ENCODE peak calls at places on chromosomes 4 and X, in seven cellular contexts. One of them, this sample, is unnamed.

GRCh38 chr4:7765676-7766075 is 174.0 kb downstream of the AFAP1 start:
- DNase-seq in cardiac muscle cell: no peak
- DNase-seq in stromal cell of bone marrow: no peak
- DNase-seq in B cell: no peak
- DNase-seq in neural crest cell: no peak
- DNase-seq in GM04504: no peak
- DNase-seq in hypothalamus: no peak
- DNase-seq in this sample: no peak

GRCh38 chrX:36856849-36857248 is 151.3 kb upstream of the FAM47C start:
- DNase-seq in cardiac muscle cell: peak
- DNase-seq in stromal cell of bone marrow: no peak
- DNase-seq in B cell: no peak
- DNase-seq in neural crest cell: no peak
- DNase-seq in GM04504: no peak
- DNase-seq in hypothalamus: no peak
- DNase-seq in this sample: no peak

GRCh38 chr4:123250843-123251242 is 145.8 kb upstream of the SPRY1 start:
- DNase-seq in cardiac muscle cell: peak
- DNase-seq in stromal cell of bone marrow: peak
- DNase-seq in B cell: no peak
- DNase-seq in neural crest cell: no peak
- DNase-seq in GM04504: no peak
- DNase-seq in hypothalamus: no peak
- DNase-seq in this sample: no peak

GRCh38 chr4:135316266-135316779 is 1114.7 kb upstream of the PABPC4L start:
- DNase-seq in cardiac muscle cell: no peak
- DNase-seq in stromal cell of bone marrow: no peak
- DNase-seq in B cell: no peak
- DNase-seq in neural crest cell: no peak
- DNase-seq in GM04504: no peak
- DNase-seq in hypothalamus: no peak
- DNase-seq in this sample: no peak

GRCh38 chr4:148431401-148431800 is 10.8 kb downstream of the NR3C2 start:
- DNase-seq in cardiac muscle cell: no peak
- DNase-seq in stromal cell of bone marrow: no peak
- DNase-seq in B cell: no peak
- DNase-seq in neural crest cell: no peak
- DNase-seq in GM04504: no peak
- DNase-seq in hypothalamus: no peak
- DNase-seq in this sample: no peak

GRCh38 chrX:53312946-53313745 is 31.8 kb upstream of the IQSEC2 start:
- DNase-seq in cardiac muscle cell: peak
- DNase-seq in stromal cell of bone marrow: peak
- DNase-seq in B cell: peak
- DNase-seq in neural crest cell: peak
- DNase-seq in GM04504: peak
- DNase-seq in hypothalamus: peak
- DNase-seq in this sample: peak

GRCh38 chr4:156738756-156739155 is 232.8 kb downstream of the PDGFC start:
- DNase-seq in cardiac muscle cell: no peak
- DNase-seq in stromal cell of bone marrow: no peak
- DNase-seq in B cell: no peak
- DNase-seq in neural crest cell: no peak
- DNase-seq in GM04504: no peak
- DNase-seq in hypothalamus: no peak
- DNase-seq in this sample: no peak

GRCh38 chrX:13764765-13765164 is 30.2 kb downstream of the OFD1 start:
- DNase-seq in cardiac muscle cell: peak
- DNase-seq in stromal cell of bone marrow: no peak
- DNase-seq in B cell: no peak
- DNase-seq in neural crest cell: peak
- DNase-seq in GM04504: no peak
- DNase-seq in hypothalamus: peak
- DNase-seq in this sample: peak

GRCh38 chr4:173837517-173837916 is 307.5 kb upstream of the HAND2 start:
- DNase-seq in cardiac muscle cell: no peak
- DNase-seq in stromal cell of bone marrow: no peak
- DNase-seq in B cell: no peak
- DNase-seq in neural crest cell: no peak
- DNase-seq in GM04504: no peak
- DNase-seq in hypothalamus: no peak
- DNase-seq in this sample: no peak

GRCh38 chr4:148152868-148153630 is 289.2 kb downstream of the NR3C2 start:
- DNase-seq in cardiac muscle cell: peak
- DNase-seq in stromal cell of bone marrow: no peak
- DNase-seq in B cell: no peak
- DNase-seq in neural crest cell: no peak
- DNase-seq in GM04504: no peak
- DNase-seq in hypothalamus: no peak
- DNase-seq in this sample: no peak

GRCh38 chrX:40772290-40772689 is 36.9 kb upstream of the MED14 start:
- DNase-seq in cardiac muscle cell: no peak
- DNase-seq in stromal cell of bone marrow: peak
- DNase-seq in B cell: no peak
- DNase-seq in neural crest cell: no peak
- DNase-seq in GM04504: peak
- DNase-seq in hypothalamus: no peak
- DNase-seq in this sample: no peak

GRCh38 chr4:4671774-4672349 is 130.0 kb upstream of the STX18 start:
- DNase-seq in cardiac muscle cell: no peak
- DNase-seq in stromal cell of bone marrow: no peak
- DNase-seq in B cell: no peak
- DNase-seq in neural crest cell: no peak
- DNase-seq in GM04504: no peak
- DNase-seq in hypothalamus: no peak
- DNase-seq in this sample: no peak

GRCh38 chr4:103429283-103429682 is 231.1 kb upstream of the CENPE start:
- DNase-seq in cardiac muscle cell: no peak
- DNase-seq in stromal cell of bone marrow: no peak
- DNase-seq in B cell: no peak
- DNase-seq in neural crest cell: no peak
- DNase-seq in GM04504: no peak
- DNase-seq in hypothalamus: no peak
- DNase-seq in this sample: peak

GRCh38 chrX:153984351-153985178 is 12.0 kb downstream of the TMEM187 start:
- DNase-seq in cardiac muscle cell: no peak
- DNase-seq in stromal cell of bone marrow: no peak
- DNase-seq in B cell: no peak
- DNase-seq in neural crest cell: no peak
- DNase-seq in GM04504: no peak
- DNase-seq in hypothalamus: no peak
- DNase-seq in this sample: no peak

GRCh38 chr4:136917312-136918110 is 614.8 kb downstream of the PCDH18 start:
- DNase-seq in cardiac muscle cell: no peak
- DNase-seq in stromal cell of bone marrow: no peak
- DNase-seq in B cell: no peak
- DNase-seq in neural crest cell: no peak
- DNase-seq in GM04504: no peak
- DNase-seq in hypothalamus: no peak
- DNase-seq in this sample: no peak

GRCh38 chr4:101356928-101357327 is 9.6 kb upstream of the PPP3CA start:
- DNase-seq in cardiac muscle cell: peak
- DNase-seq in stromal cell of bone marrow: peak
- DNase-seq in B cell: no peak
- DNase-seq in neural crest cell: no peak
- DNase-seq in GM04504: peak
- DNase-seq in hypothalamus: no peak
- DNase-seq in this sample: no peak

GRCh38 chrX:17567173-17567572 is 170.1 kb upstream of the SCML1 start:
- DNase-seq in cardiac muscle cell: no peak
- DNase-seq in stromal cell of bone marrow: no peak
- DNase-seq in B cell: no peak
- DNase-seq in neural crest cell: no peak
- DNase-seq in GM04504: no peak
- DNase-seq in hypothalamus: no peak
- DNase-seq in this sample: no peak

GRCh38 chrX:109199726-109200125 is 282.2 kb downstream of the GUCY2F start:
- DNase-seq in cardiac muscle cell: peak
- DNase-seq in stromal cell of bone marrow: peak
- DNase-seq in B cell: no peak
- DNase-seq in neural crest cell: no peak
- DNase-seq in GM04504: no peak
- DNase-seq in hypothalamus: no peak
- DNase-seq in this sample: no peak

GRCh38 chr4:8023696-8024033 is 84.0 kb upstream of the AFAP1 start:
- DNase-seq in cardiac muscle cell: no peak
- DNase-seq in stromal cell of bone marrow: no peak
- DNase-seq in B cell: no peak
- DNase-seq in neural crest cell: no peak
- DNase-seq in GM04504: no peak
- DNase-seq in hypothalamus: no peak
- DNase-seq in this sample: no peak

GRCh38 chr4:150664935-150665334 is 83.0 kb downstream of the MAB21L2 start:
- DNase-seq in cardiac muscle cell: peak
- DNase-seq in stromal cell of bone marrow: no peak
- DNase-seq in B cell: no peak
- DNase-seq in neural crest cell: no peak
- DNase-seq in GM04504: no peak
- DNase-seq in hypothalamus: no peak
- DNase-seq in this sample: no peak

This sample was measured in BE2C.